ENCODE peak calls at places on chromosomes 13 and 19, in nine cellular contexts. F is OCI-LY7, R is GM23338, E is HCT116, Y is neural progenitor cell, O is hepatocyte, D is MM.1S, Z is SK-N-SH, S is GM23248. M is an unnamed sample.
A peak's percentile ranks its signal among the peaks of the same experiment; 100 is the strongest.

GRCh38 chr19:57830071-57830602 is at the start of gene ZNF587B:
- DNase-seq in Y (peak; percentile 95), Z (peak; percentile 50), E (peak; percentile 36), F (peak; percentile 19), D (no peak), R (peak; percentile 99), O (peak; percentile 90), S (peak; percentile 64), M (peak; percentile 49)

GRCh38 chr13:47087841-47088240 is 191.0 kb upstream of the HTR2A start:
- DNase-seq in F (no peak), Y (no peak), O (no peak), R (no peak), E (no peak), D (no peak), Z (no peak), S (peak; percentile 90), M (no peak)

GRCh38 chr19:8161135-8161646 is 11.8 kb upstream of the FBN3 start:
- DNase-seq in O (no peak), S (no peak), F (peak; percentile 72), E (peak; percentile 48), D (peak; percentile 59), R (peak; percentile 64), Z (peak; percentile 40), Y (peak; percentile 17), M (peak; percentile 76)

GRCh38 chr19:35040826-35041547 is 534 bp upstream of the HPN start:
- DNase-seq in R (peak; percentile 93), D (no peak), F (no peak), S (no peak), E (no peak), Z (no peak), Y (peak; percentile 70), O (peak; percentile 89), M (no peak)

GRCh38 chr13:21747456-21747855 is 76.6 kb downstream of the FGF9 start:
- DNase-seq in E (no peak), O (peak; percentile 16), R (no peak), Z (no peak), F (no peak), Y (no peak), D (no peak), S (no peak), M (no peak)

GRCh38 chr13:68851026-68851425 is 1256.6 kb upstream of the ATXN8OS start:
- DNase-seq in O (no peak), E (no peak), D (peak; percentile 7), Z (no peak), S (no peak), R (no peak), F (no peak), Y (no peak), M (peak; percentile 4)

GRCh38 chr19:57587529-57587928 is 3.6 kb downstream of the ZIK1 start:
- DNase-seq in O (no peak), E (no peak), D (no peak), F (no peak), Z (no peak), S (peak; percentile 97), Y (no peak), R (no peak), M (peak; percentile 61)

GRCh38 chr19:16025108-16026101 is 50.9 kb upstream of the TPM4 start:
- DNase-seq in Y (peak; percentile 36), E (peak; percentile 56), S (peak; percentile 92), D (peak; percentile 19), R (peak; percentile 52), Z (peak; percentile 61), O (peak; percentile 38), F (peak; percentile 22), M (peak; percentile 71)

GRCh38 chr13:99743079-99743478 is 228.5 kb downstream of the ZIC5 start:
- DNase-seq in O (no peak), Z (no peak), S (no peak), R (no peak), E (no peak), Y (peak; percentile 75), D (no peak), F (no peak), M (no peak)

GRCh38 chr19:27676877-27677276 is 1536.1 kb downstream of the UQCRFS1 start:
- DNase-seq in S (no peak), D (no peak), E (no peak), Y (no peak), O (no peak), R (no peak), Z (no peak), F (no peak), M (no peak)

GRCh38 chr19:14004619-14005380 is 1.3 kb downstream of the RFX1 start:
- DNase-seq in R (no peak), D (no peak), F (peak; percentile 41), Y (no peak), O (peak; percentile 36), E (no peak), Z (no peak), S (peak; percentile 63), M (no peak)

GRCh38 chr13:36385471-36385870 is 39.3 kb upstream of the SPART start:
- DNase-seq in S (peak; percentile 20), D (no peak), R (no peak), Z (no peak), Y (no peak), E (no peak), O (no peak), F (no peak), M (peak; percentile 7)

GRCh38 chr13:51534075-51534817 is 50.0 kb upstream of the WDFY2 start:
- DNase-seq in E (no peak), R (no peak), O (no peak), Z (no peak), S (peak; percentile 43), Y (no peak), F (no peak), D (no peak), M (no peak)

GRCh38 chr19:10191347-10191746 is 3.4 kb downstream of the DNMT1 start:
- DNase-seq in E (no peak), F (no peak), R (no peak), O (no peak), Z (no peak), S (peak; percentile 75), Y (no peak), D (no peak), M (peak; percentile 46)

GRCh38 chr19:15432018-15432494 is 13.3 kb upstream of the AKAP8L start:
- DNase-seq in F (peak; percentile 33), O (no peak), R (peak; percentile 41), Y (peak; percentile 47), D (no peak), S (peak; percentile 46), E (no peak), Z (peak; percentile 71), M (no peak)

GRCh38 chr13:43698009-43698408 is 88.8 kb downstream of the ENOX1 start:
- DNase-seq in E (no peak), Z (no peak), S (peak; percentile 6), Y (no peak), O (no peak), F (no peak), R (no peak), D (no peak), M (no peak)

GRCh38 chr19:40147693-40148347 is 43.4 kb upstream of the MAP3K10 start:
- DNase-seq in S (peak; percentile 89), D (peak; percentile 67), Y (no peak), Z (no peak), F (no peak), R (peak; percentile 8), E (no peak), O (no peak), M (peak; percentile 50)

GRCh38 chr13:100491164-100491847 is 97.3 kb downstream of the GGACT start:
- DNase-seq in D (no peak), R (no peak), F (no peak), Y (no peak), E (no peak), Z (no peak), O (no peak), S (no peak), M (no peak)

GRCh38 chr19:28885965-28886364 is 327.0 kb downstream of the UQCRFS1 start:
- DNase-seq in O (no peak), F (no peak), Y (no peak), Z (no peak), E (no peak), R (no peak), D (no peak), S (no peak), M (no peak)

GRCh38 chr13:80400834-80401450 is 60.0 kb upstream of the SPRY2 start:
- DNase-seq in F (no peak), Y (no peak), O (no peak), S (no peak), E (no peak), D (no peak), R (no peak), Z (no peak), M (no peak)

DNA sequence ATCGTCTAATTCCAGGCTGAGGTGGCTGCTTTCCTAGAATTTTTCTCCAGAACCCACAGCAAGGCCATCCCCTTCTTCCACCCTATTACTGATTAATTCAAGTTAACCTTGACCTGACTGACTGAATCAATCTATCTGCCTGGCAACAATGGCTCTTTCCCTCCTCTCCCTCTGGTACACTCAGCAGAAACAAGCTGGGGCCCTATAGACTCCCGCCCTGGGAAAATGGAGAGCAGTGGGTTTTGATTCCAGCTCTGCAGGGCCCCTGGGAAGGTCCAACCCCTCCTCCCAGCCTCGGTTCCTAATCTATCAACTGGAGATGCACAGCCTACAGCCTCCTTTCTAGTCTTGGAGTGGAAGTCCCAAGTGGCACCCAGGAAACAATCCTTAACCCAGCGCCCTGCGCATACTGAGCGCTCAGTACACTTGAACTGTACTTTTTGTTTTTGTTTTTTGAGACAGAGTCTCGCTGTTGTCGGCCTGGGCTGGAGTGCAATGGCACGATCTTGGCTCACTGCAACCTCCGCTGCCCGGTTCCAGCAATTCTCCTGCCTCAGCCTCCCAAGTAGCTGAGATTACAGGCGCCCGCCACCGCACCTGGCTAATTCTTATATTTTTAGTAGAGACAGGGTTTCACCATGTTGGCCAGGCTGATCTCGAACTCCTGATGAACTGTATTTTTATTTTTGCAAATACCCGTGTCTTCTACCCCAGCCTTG is 5.2 kb upstream of the C3 start:
- DNase-seq in S (no peak), R (no peak), Z (no peak), Y (no peak), F (no peak), D (no peak), E (no peak), O (no peak), M (no peak)
- TF ChIP-seq EZH2phosphoT487 in S (no peak), R (no peak), Z (no peak), Y (no peak), F (no peak), D (no peak), E (no peak), O (no peak), M (no peak)

GRCh38 chr13:78689011-78689410 is 30.1 kb upstream of the OBI1 start:
- DNase-seq in O (peak; percentile 12), D (no peak), Y (peak; percentile 36), F (no peak), S (no peak), Z (no peak), E (no peak), R (peak; percentile 54), M (peak; percentile 12)
- TF ChIP-seq EZH2phosphoT487 in O (no peak), D (no peak), Y (no peak), F (no peak), S (no peak), Z (no peak), E (no peak), R (no peak), M (no peak)

GRCh38 chr13:107276936-107277335 is 709.0 kb upstream of the ARGLU1 start:
- DNase-seq in E (no peak), Z (no peak), D (no peak), R (no peak), S (peak; percentile 68), O (no peak), Y (no peak), F (no peak), M (no peak)
- TF ChIP-seq EZH2phosphoT487 in E (no peak), Z (no peak), D (no peak), R (no peak), S (no peak), O (no peak), Y (no peak), F (no peak), M (no peak)

GRCh38 chr13:112687836-112688559 is 1.8 kb upstream of the ATP11A start:
- DNase-seq in Z (no peak), O (no peak), S (no peak), E (no peak), Y (no peak), D (no peak), F (no peak), R (no peak), M (no peak)
- TF ChIP-seq EZH2phosphoT487 in Z (no peak), O (no peak), S (no peak), E (no peak), Y (no peak), D (no peak), F (no peak), R (no peak), M (no peak)

M was measured in PC-3.